ENCODE peak calls at places on chromosome 12, in five cellular contexts. U is mammary epithelial cell, H is Caco-2, E is iPS DF 6.9, K is brain microvascular endothelial cell. S is an unnamed sample.
A peak's percentile ranks its signal among the peaks of the same experiment; 100 is the strongest.

GRCh38 chr12:96263449-96263902 is 69.3 kb downstream of the ELK3 start:
- DNase-seq in U (no peak), H (no peak), E (no peak), K (no peak), S (no peak)

GRCh38 chr12:92437452-92437851 is 265.3 kb upstream of the PLEKHG7 start:
- DNase-seq in U (no peak), H (no peak), E (no peak), K (no peak), S (no peak)

GRCh38 chr12:77122236-77122635 is 56.9 kb upstream of the E2F7 start:
- DNase-seq in U (peak; percentile 92), H (no peak), E (no peak), K (peak; percentile 98), S (no peak)

GRCh38 chr12:46516238-46516932 is 143.8 kb upstream of the SLC38A2 start:
- DNase-seq in U (no peak), H (no peak), E (no peak), K (no peak), S (no peak)

GRCh38 chr12:14902465-14902864 is 16.8 kb upstream of the MGP start:
- DNase-seq in U (no peak), H (no peak), E (no peak), K (no peak), S (no peak)

GRCh38 chr12:92149563-92149962 is 3.9 kb upstream of the BTG1 start:
- DNase-seq in U (no peak), H (no peak), E (no peak), K (no peak), S (no peak)

GRCh38 chr12:127389923-127390322 is 877.0 kb upstream of the TMEM132C start:
- DNase-seq in U (peak; percentile 77), H (no peak), E (peak; percentile 2), K (peak; percentile 75), S (no peak)

GRCh38 chr12:122721057-122721545 is 4.5 kb upstream of the HCAR3 start:
- DNase-seq in U (peak; percentile 97), H (peak; percentile 55), E (no peak), K (peak; percentile 69), S (no peak)

GRCh38 chr12:111454716-111455447 is 49.2 kb downstream of the SH2B3 start:
- DNase-seq in U (no peak), H (no peak), E (no peak), K (no peak), S (no peak)

GRCh38 chr12:23949212-23950010 is at the start of gene SOX5:
- DNase-seq in U (no peak), H (peak; percentile 60), E (no peak), K (peak; percentile 59), S (no peak)

GRCh38 chr12:76878899-76879709 is at the start of gene CSRP2:
- DNase-seq in U (peak; percentile 90), H (peak; percentile 92), E (peak; percentile 76), K (peak; percentile 66), S (peak; percentile 31)

GRCh38 chr12:131375261-131375971 is 335.5 kb upstream of the SFSWAP start:
- DNase-seq in U (no peak), H (no peak), E (no peak), K (no peak), S (no peak)
- H3K27me3 ChIP-seq in U (no peaks in the 10 kb centered on the region), H (no peaks in the 10 kb centered on the region), E (no peaks in the 10 kb centered on the region), K (no peaks in the 10 kb centered on the region), S (no peaks in the 10 kb centered on the region)

GRCh38 chr12:54030889-54031860 is 1.7 kb upstream of the HOXC5 start:
- DNase-seq in U (no peak), H (no peak), E (no peak), K (no peak), S (no peak)

GRCh38 chr12:54032627-54033100 is at the start of gene HOXC5:
- DNase-seq in U (peak; percentile 53), H (peak; percentile 83), E (no peak), K (peak; percentile 16), S (peak; percentile 59)

GRCh38 chr12:54033106-54033979 is 493 bp downstream of the HOXC5 start:
- DNase-seq in U (peak; percentile 47), H (peak; percentile 83), E (no peak), K (no peak), S (no peak)

GRCh38 chr12:54030442-54030801 is 2.2 kb downstream of the HOXC6 start:
- DNase-seq in U (no peak), H (no peak), E (no peak), K (no peak), S (no peak)

DNA sequence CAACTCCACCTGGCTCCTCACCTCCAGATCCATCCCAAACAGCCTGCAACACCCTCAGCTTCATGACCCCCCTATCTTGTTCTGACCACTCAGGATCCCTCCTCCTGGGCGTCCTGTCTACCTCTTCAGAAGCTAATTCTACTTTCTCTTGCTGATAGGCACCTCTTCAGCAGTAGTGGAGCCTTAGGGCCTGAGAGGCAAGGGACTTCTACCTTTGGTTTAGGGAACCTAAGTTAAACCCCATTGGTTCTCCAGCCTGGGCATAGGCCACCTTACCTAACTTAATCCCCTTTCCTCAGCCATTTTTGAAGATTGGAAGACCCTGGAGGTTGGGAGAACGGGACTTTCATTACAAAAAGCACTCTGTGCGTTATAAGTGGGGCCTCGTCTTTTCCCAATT is 630 bp upstream of the HOXC5 start:
- DNase-seq in U (no peak), H (no peak), E (no peak), K (no peak), S (no peak)
- H3K27me3 ChIP-seq in U (no peaks in the 10 kb centered on the region), H (no peaks in the 10 kb centered on the region), E (peaks cover 98% of the 10 kb centered on the region), K (peaks cover 90% of the 10 kb centered on the region), S (peaks cover 62% of the 10 kb centered on the region)

GRCh38 chr12:52251367-52252055 is 18.5 kb downstream of the KRT7 start:
- DNase-seq in U (no peak), H (no peak), E (no peak), K (no peak), S (no peak)
- H3K27me3 ChIP-seq in U (no peaks in the 10 kb centered on the region), H (no peaks in the 10 kb centered on the region), E (peaks cover 3% of the 10 kb centered on the region), K (no peaks in the 10 kb centered on the region), S (peaks cover 4% of the 10 kb centered on the region)

DNA sequence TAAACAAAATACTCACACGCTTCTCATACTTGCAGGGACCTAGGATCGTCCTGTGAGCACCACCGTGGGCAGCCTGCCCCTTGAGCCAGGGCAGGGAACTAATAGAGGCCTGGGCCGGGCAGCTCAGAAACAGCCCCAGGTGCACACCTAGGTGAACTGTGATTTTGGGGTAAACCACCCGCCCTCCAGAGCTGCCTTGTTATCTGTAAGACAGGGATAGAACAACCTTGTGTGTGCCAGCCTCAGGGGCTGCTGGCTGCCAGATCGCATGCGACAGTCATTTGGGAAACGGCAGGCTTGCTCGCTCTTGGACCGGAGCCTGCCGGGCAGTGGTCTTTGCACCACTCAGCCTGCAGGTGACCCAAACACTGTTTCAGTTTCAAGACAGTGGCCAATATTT is 86.8 kb downstream of the ADGRD1 start:
- DNase-seq in U (no peak), H (no peak), E (no peak), K (no peak), S (no peak)
- H3K27me3 ChIP-seq in U (no peaks in the 10 kb centered on the region), H (no peaks in the 10 kb centered on the region), E (no peaks in the 10 kb centered on the region), K (no peaks in the 10 kb centered on the region), S (no peaks in the 10 kb centered on the region)

GRCh38 chr12:49557187-49557916 is 10.6 kb downstream of the MCRS1 start:
- DNase-seq in U (no peak), H (no peak), E (no peak), K (no peak), S (no peak)
- H3K27me3 ChIP-seq in U (no peaks in the 10 kb centered on the region), H (no peaks in the 10 kb centered on the region), E (no peaks in the 10 kb centered on the region), K (no peaks in the 10 kb centered on the region), S (no peaks in the 10 kb centered on the region)

DNA sequence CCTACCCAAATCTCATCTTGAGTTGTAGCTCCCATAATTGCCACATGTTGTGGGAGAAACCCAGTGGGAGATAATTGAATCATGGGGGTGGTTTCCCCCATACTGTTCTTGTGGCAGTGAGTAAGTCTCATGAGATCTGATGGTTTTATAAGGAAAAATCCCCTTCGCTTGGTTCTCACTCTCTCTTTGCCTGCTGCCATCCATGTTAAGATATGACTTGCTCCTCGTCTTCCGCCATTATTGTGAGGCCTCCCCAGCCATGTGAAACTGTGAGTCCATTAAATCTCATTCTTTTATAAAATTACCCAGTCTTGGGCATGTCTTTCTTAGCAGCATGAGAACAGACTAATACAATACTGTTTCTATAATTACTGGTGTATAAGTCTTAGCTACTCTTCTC is 6.5 kb upstream of the BCAT1 start:
- DNase-seq in U (no peak), H (no peak), E (no peak), K (no peak), S (no peak)
- H3K27me3 ChIP-seq in U (no peaks in the 10 kb centered on the region), H (no peaks in the 10 kb centered on the region), E (no peaks in the 10 kb centered on the region), K (no peaks in the 10 kb centered on the region), S (no peaks in the 10 kb centered on the region)

DNA sequence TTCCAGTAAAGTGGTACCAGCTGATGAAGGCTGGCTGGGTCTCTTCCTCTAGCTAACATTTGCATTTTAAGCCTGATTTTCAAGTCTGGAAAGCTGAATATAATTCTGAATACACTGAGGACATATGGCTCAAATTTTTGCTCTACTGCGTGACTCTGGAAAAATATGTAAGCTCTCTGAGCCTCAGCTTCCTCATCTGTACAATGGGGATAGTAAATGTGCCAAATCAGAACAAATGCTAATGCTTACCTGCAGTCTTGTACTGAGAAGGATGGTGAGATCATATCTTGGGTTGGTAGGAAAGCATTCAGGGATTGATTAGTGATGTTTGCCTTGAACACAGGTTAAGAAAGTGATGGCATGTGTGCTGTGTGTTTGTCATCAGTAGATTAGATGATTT is 14.6 kb downstream of the HNF1A start:
- DNase-seq in U (no peak), H (no peak), E (no peak), K (no peak), S (no peak)
- H3K27me3 ChIP-seq in U (peaks cover 2% of the 10 kb centered on the region), H (no peaks in the 10 kb centered on the region), E (no peaks in the 10 kb centered on the region), K (peaks cover 2% of the 10 kb centered on the region), S (no peaks in the 10 kb centered on the region)

DNA sequence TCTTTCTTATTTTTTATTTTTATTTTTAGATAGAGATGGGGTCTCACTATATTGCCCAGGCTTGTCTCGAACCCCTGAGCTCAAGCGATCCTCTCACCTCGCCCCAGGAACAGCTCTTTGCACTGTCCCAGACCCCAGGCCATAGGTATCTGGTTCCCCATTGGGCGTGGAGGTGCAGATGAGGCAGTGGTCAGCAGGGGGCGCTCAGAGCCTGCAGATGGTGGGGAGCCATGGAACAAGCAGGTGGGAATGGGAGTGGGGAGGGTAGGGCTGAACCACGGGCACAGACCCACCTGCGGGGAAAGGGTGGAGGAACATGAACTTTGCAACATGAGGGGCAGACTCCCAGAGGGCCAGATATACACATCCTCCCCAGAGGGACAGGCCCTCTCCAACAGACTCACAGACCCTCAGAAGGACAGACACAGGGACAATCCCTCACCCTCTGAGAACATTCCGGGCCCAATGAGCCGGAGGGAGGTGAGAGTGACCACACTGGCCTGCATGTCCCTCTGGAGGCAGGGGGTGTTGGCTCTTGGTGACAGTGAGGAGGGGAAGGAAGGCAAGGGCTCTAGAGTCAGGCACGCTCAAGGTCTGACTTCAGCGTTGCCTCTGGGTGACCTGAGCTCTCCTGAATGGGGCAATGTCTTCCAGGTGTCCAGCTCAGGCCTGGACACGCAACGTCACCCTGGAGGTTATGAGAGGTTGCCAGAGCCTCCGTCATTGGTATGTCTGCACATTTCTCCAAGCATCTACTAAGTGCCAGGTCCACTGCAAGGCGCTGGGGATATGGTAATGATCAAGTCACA is 34.9 kb downstream of the KRT80 start:
- DNase-seq in U (peak; percentile 80), H (peak; percentile 82), E (peak; percentile 66), K (no peak), S (peak; percentile 63)
- H3K27me3 ChIP-seq in U (no peaks in the 10 kb centered on the region), H (no peaks in the 10 kb centered on the region), E (no peaks in the 10 kb centered on the region), K (no peaks in the 10 kb centered on the region), S (no peaks in the 10 kb centered on the region)